ENCODE peak calls at places on chromosome 15, in five cellular contexts. One of them, this sample, is unnamed.
A peak's percentile ranks its signal among the peaks of the same experiment; 100 is the strongest.

GRCh38 chr15:77251662-77252061 is 168.2 kb downstream of the PEAK1 start:
- DNase-seq in GM10248: no peak
- DNase-seq in Calu3: no peak
- DNase-seq in GM23338: peak; percentile 74
- DNase-seq in ovary: no peak
- DNase-seq in this sample: no peak

GRCh38 chr15:69685524-69686452 is 233.2 kb downstream of the RPLP1 start:
- DNase-seq in GM10248: no peak
- DNase-seq in Calu3: no peak
- DNase-seq in GM23338: no peak
- DNase-seq in ovary: no peak
- DNase-seq in this sample: peak; percentile 18

GRCh38 chr15:22887157-22887951 is 48.9 kb downstream of the NIPA2 start:
- DNase-seq in GM10248: no peak
- DNase-seq in Calu3: no peak
- DNase-seq in GM23338: no peak
- DNase-seq in ovary: no peak
- DNase-seq in this sample: peak; percentile 41

GRCh38 chr15:52483712-52484111 is 45.0 kb downstream of the MYO5A start:
- DNase-seq in GM10248: no peak
- DNase-seq in Calu3: no peak
- DNase-seq in GM23338: no peak
- DNase-seq in ovary: no peak
- DNase-seq in this sample: no peak

GRCh38 chr15:70867911-70868467 is 14.0 kb upstream of the LARP6 start:
- DNase-seq in GM10248: no peak
- DNase-seq in Calu3: no peak
- DNase-seq in GM23338: no peak
- DNase-seq in ovary: peak; percentile 65
- DNase-seq in this sample: no peak

GRCh38 chr15:63601727-63602185 is 4.6 kb downstream of the FBXL22 start:
- DNase-seq in GM10248: peak; percentile 43
- DNase-seq in Calu3: peak; percentile 20
- DNase-seq in GM23338: peak; percentile 20
- DNase-seq in ovary: no peak
- DNase-seq in this sample: no peak

GRCh38 chr15:55168350-55168974 is 28.3 kb downstream of the RSL24D1 start:
- DNase-seq in GM10248: peak; percentile 61
- DNase-seq in Calu3: peak; percentile 83
- DNase-seq in GM23338: peak; percentile 94
- DNase-seq in ovary: peak; percentile 29
- DNase-seq in this sample: peak; percentile 69

GRCh38 chr15:27655063-27655462 is 444.1 kb downstream of the OCA2 start:
- DNase-seq in GM10248: no peak
- DNase-seq in Calu3: no peak
- DNase-seq in GM23338: no peak
- DNase-seq in ovary: no peak
- DNase-seq in this sample: no peak

GRCh38 chr15:48559270-48559669 is 86.2 kb downstream of the FBN1 start:
- DNase-seq in GM10248: no peak
- DNase-seq in Calu3: no peak
- DNase-seq in GM23338: peak; percentile 38
- DNase-seq in ovary: peak; percentile 69
- DNase-seq in this sample: no peak

GRCh38 chr15:88312941-88313579 is 56.5 kb upstream of the NTRK3 start:
- DNase-seq in GM10248: no peak
- DNase-seq in Calu3: no peak
- DNase-seq in GM23338: no peak
- DNase-seq in ovary: no peak
- DNase-seq in this sample: no peak

GRCh38 chr15:93584021-93584420 is 495.0 kb upstream of the RGMA start:
- DNase-seq in GM10248: no peak
- DNase-seq in Calu3: no peak
- DNase-seq in GM23338: no peak
- DNase-seq in ovary: peak; percentile 48
- DNase-seq in this sample: no peak

GRCh38 chr15:90037510-90037860 is 36.4 kb downstream of the ZNF710 start:
- DNase-seq in GM10248: no peak
- DNase-seq in Calu3: no peak
- DNase-seq in GM23338: no peak
- DNase-seq in ovary: no peak
- DNase-seq in this sample: no peak

GRCh38 chr15:63597821-63598220 is 634 bp downstream of the FBXL22 start:
- DNase-seq in GM10248: no peak
- DNase-seq in Calu3: no peak
- DNase-seq in GM23338: no peak
- DNase-seq in ovary: peak; percentile 61
- DNase-seq in this sample: no peak

GRCh38 chr15:82880704-82881103 is 71.3 kb downstream of the WHAMM start:
- DNase-seq in GM10248: no peak
- DNase-seq in Calu3: no peak
- DNase-seq in GM23338: no peak
- DNase-seq in ovary: no peak
- DNase-seq in this sample: no peak

GRCh38 chr15:77527831-77528231 is 104.9 kb downstream of the LINGO1 start:
- DNase-seq in GM10248: no peak
- DNase-seq in Calu3: no peak
- DNase-seq in GM23338: no peak
- DNase-seq in ovary: peak; percentile 32
- DNase-seq in this sample: no peak

GRCh38 chr15:22878103-22878502 is 39.6 kb downstream of the NIPA2 start:
- DNase-seq in GM10248: no peak
- DNase-seq in Calu3: no peak
- DNase-seq in GM23338: no peak
- DNase-seq in ovary: no peak
- DNase-seq in this sample: no peak

GRCh38 chr15:62559049-62559733 is 394.1 kb upstream of the C2CD4B start:
- DNase-seq in GM10248: no peak
- DNase-seq in Calu3: no peak
- DNase-seq in GM23338: no peak
- DNase-seq in ovary: peak; percentile 31
- DNase-seq in this sample: no peak

GRCh38 chr15:90064931-90065681 is 37.2 kb downstream of the IDH2 start:
- DNase-seq in GM10248: no peak
- DNase-seq in Calu3: no peak
- DNase-seq in GM23338: peak; percentile 68
- DNase-seq in ovary: no peak
- DNase-seq in this sample: no peak

GRCh38 chr15:70258369-70259029 is 160.8 kb upstream of the TLE3 start:
- DNase-seq in GM10248: no peak
- DNase-seq in Calu3: no peak
- DNase-seq in GM23338: no peak
- DNase-seq in ovary: no peak
- DNase-seq in this sample: no peak

GRCh38 chr15:28913171-28913765 is 27.5 kb downstream of the APBA2 start:
- DNase-seq in GM10248: no peak
- DNase-seq in Calu3: no peak
- DNase-seq in GM23338: peak; percentile 51
- DNase-seq in ovary: no peak
- DNase-seq in this sample: no peak
- TF ChIP-seq CTCF in GM10248: no peak
- TF ChIP-seq CTCF in Calu3: no peak
- TF ChIP-seq CTCF in GM23338: peak; percentile 17
- TF ChIP-seq CTCF in ovary: no peak
- TF ChIP-seq CTCF in this sample: no peak

GRCh38 chr15:38518084-38518483 is 46.5 kb downstream of the RASGRP1 start:
- DNase-seq in GM10248: no peak
- DNase-seq in Calu3: no peak
- DNase-seq in GM23338: no peak
- DNase-seq in ovary: no peak
- DNase-seq in this sample: no peak

GRCh38 chr15:38522922-38523321 is 41.7 kb downstream of the RASGRP1 start:
- DNase-seq in GM10248: no peak
- DNase-seq in Calu3: no peak
- DNase-seq in GM23338: no peak
- DNase-seq in ovary: no peak
- DNase-seq in this sample: no peak

GRCh38 chr15:38521316-38521715 is 43.3 kb downstream of the RASGRP1 start:
- DNase-seq in GM10248: no peak
- DNase-seq in Calu3: no peak
- DNase-seq in GM23338: peak; percentile 11
- DNase-seq in ovary: no peak
- DNase-seq in this sample: no peak

GRCh38 chr15:38517312-38517711 is 47.3 kb downstream of the RASGRP1 start:
- DNase-seq in GM10248: no peak
- DNase-seq in Calu3: no peak
- DNase-seq in GM23338: no peak
- DNase-seq in ovary: no peak
- DNase-seq in this sample: no peak

DNA sequence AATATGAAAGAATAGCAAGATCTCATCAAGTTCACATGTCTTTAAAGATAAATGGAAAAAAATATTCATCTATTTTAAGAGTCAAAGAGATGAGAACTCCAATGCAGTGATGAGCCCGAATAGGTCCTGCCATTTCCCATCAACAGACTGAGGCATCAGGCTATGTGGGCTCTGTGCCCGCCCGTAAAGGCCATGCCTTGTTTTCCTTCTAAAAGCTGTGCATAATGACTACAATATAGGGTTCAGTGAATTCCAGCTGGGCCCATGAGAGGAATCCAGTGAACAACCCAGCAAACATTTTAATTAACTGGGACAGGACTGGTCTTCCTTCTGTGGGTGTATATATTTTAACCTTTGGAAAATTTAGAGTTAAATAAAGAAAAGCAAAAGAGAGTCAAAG is 44.6 kb downstream of the RASGRP1 start:
- DNase-seq in GM10248: no peak
- DNase-seq in Calu3: no peak
- DNase-seq in GM23338: no peak
- DNase-seq in ovary: no peak
- DNase-seq in this sample: no peak
- TF ChIP-seq CTCF in GM10248: no peak
- TF ChIP-seq CTCF in Calu3: no peak
- TF ChIP-seq CTCF in GM23338: no peak
- TF ChIP-seq CTCF in ovary: no peak
- TF ChIP-seq CTCF in this sample: no peak

GRCh38 chr15:67307156-67307555 is 52.6 kb downstream of the IQCH start:
- DNase-seq in GM10248: no peak
- DNase-seq in Calu3: no peak
- DNase-seq in GM23338: no peak
- DNase-seq in ovary: no peak
- DNase-seq in this sample: no peak

GRCh38 chr15:67300266-67300914 is 45.8 kb downstream of the IQCH start:
- DNase-seq in GM10248: no peak
- DNase-seq in Calu3: no peak
- DNase-seq in GM23338: no peak
- DNase-seq in ovary: no peak
- DNase-seq in this sample: no peak

GRCh38 chr15:67305506-67305905 is 50.9 kb downstream of the IQCH start:
- DNase-seq in GM10248: no peak
- DNase-seq in Calu3: no peak
- DNase-seq in GM23338: no peak
- DNase-seq in ovary: no peak
- DNase-seq in this sample: no peak

GRCh38 chr15:67304778-67305177 is 50.2 kb downstream of the IQCH start:
- DNase-seq in GM10248: no peak
- DNase-seq in Calu3: no peak
- DNase-seq in GM23338: no peak
- DNase-seq in ovary: no peak
- DNase-seq in this sample: no peak

GRCh38 chr15:67303490-67304363 is 49.1 kb downstream of the IQCH start:
- DNase-seq in GM10248: peak; percentile 30
- DNase-seq in Calu3: peak; percentile 38
- DNase-seq in GM23338: peak; percentile 86
- DNase-seq in ovary: no peak
- DNase-seq in this sample: peak; percentile 55
- TF ChIP-seq CTCF in GM10248: peak; percentile 54
- TF ChIP-seq CTCF in Calu3: peak; percentile 53
- TF ChIP-seq CTCF in GM23338: peak; percentile 71
- TF ChIP-seq CTCF in ovary: peak; percentile 53
- TF ChIP-seq CTCF in this sample: peak; percentile 73

GRCh38 chr15:45112592-45113379 is 1.2 kb downstream of the DUOX2 start:
- DNase-seq in GM10248: no peak
- DNase-seq in Calu3: peak; percentile 10
- DNase-seq in GM23338: peak; percentile 55
- DNase-seq in ovary: no peak
- DNase-seq in this sample: no peak

GRCh38 chr15:45112143-45112591 is 1.8 kb downstream of the DUOX2 start:
- DNase-seq in GM10248: no peak
- DNase-seq in Calu3: no peak
- DNase-seq in GM23338: peak; percentile 35
- DNase-seq in ovary: no peak
- DNase-seq in this sample: no peak

GRCh38 chr15:45111390-45112142 is 2.4 kb downstream of the DUOX2 start:
- DNase-seq in GM10248: no peak
- DNase-seq in Calu3: no peak
- DNase-seq in GM23338: peak; percentile 49
- DNase-seq in ovary: no peak
- DNase-seq in this sample: no peak

GRCh38 chr15:45107941-45108630 is 5.9 kb downstream of the DUOX2 start:
- DNase-seq in GM10248: no peak
- DNase-seq in Calu3: no peak
- DNase-seq in GM23338: no peak
- DNase-seq in ovary: no peak
- DNase-seq in this sample: no peak

DNA sequence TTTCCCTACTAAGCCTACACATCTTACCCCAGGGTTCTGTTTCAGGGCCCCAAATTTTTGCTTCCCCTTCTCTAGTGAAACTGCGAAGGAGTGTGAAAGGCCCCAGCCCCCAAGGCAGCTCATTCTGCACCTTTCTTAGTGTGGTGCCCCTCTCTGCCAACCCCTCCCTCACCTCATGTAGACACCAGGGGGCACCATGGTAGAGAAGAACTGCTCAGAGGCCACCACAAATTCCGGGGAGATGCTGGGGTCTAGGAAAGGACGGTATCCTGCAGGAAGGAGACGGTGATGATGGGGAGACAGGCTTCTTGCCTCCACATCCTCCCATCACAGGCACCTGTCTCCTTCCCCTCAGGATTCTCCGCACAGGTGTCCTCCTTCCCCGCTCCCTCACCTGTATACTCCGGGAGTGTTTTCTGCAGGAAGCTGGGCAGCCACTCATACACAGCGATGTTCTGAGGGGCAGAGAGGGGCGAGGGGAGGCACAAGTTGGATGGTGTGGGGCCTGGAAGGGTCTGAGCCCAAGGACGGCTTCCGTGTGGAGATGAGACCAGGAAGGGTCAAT is 3.6 kb downstream of the DUOX2 start:
- DNase-seq in GM10248: no peak
- DNase-seq in Calu3: no peak
- DNase-seq in GM23338: peak; percentile 57
- DNase-seq in ovary: no peak
- DNase-seq in this sample: no peak
- TF ChIP-seq CTCF in GM10248: no peak
- TF ChIP-seq CTCF in Calu3: no peak
- TF ChIP-seq CTCF in GM23338: peak; percentile 58
- TF ChIP-seq CTCF in ovary: no peak
- TF ChIP-seq CTCF in this sample: no peak

DNA sequence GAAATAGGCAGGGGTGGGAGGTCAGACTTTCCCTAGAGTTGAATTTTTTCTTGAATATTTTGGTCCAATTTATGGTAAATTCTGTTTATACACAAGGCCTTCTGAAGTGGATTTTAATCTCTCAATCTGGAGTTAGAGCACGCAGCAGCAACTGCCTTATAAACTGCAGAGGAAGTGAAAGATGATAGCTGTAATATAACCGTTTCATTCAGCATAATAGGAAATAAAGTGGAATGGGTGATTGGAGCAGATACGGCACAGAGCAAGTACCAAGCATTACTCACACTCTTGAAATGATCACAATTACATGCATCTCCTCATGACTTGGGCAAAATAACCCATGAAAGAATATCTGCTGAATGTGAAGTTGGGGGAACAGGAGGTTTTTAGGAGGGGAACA is 106.8 kb downstream of the ARRDC4 start:
- DNase-seq in GM10248: no peak
- DNase-seq in Calu3: no peak
- DNase-seq in GM23338: no peak
- DNase-seq in ovary: no peak
- DNase-seq in this sample: no peak
- TF ChIP-seq CTCF in GM10248: no peak
- TF ChIP-seq CTCF in Calu3: no peak
- TF ChIP-seq CTCF in GM23338: no peak
- TF ChIP-seq CTCF in ovary: no peak
- TF ChIP-seq CTCF in this sample: no peak

This sample was measured in RWPE1.